ENCODE peak calls at places on chromosomes 11 and 22, in six cellular contexts. T is kidney, K is choroid plexus epithelial cell, D is K562, P is AG10803, X is Caco-2. M is an unnamed sample.

GRCh38 chr11:126102436-126102894 is 39.8 kb upstream of the CDON start:
- DNase-seq in T (no peak), X (no peak), K (peak), D (peak), P (peak), M (no peak)

GRCh38 chr11:2507212-2507901 is 62.5 kb downstream of the KCNQ1 start:
- DNase-seq in P (no peak), K (no peak), T (peak), X (no peak), D (peak), M (no peak)

GRCh38 chr11:94650756-94651155 is 83.6 kb downstream of the PIWIL4 start:
- DNase-seq in T (peak), P (peak), K (peak), X (no peak), D (no peak), M (peak)

GRCh38 chr11:117725048-117725734 is 71.8 kb downstream of the DSCAML1 start:
- DNase-seq in T (no peak), D (no peak), K (no peak), P (no peak), X (no peak), M (no peak)

GRCh38 chr11:92979176-92979575 is 9.7 kb downstream of the MTNR1B start:
- DNase-seq in T (no peak), P (peak), D (peak), X (no peak), K (peak), M (peak)

GRCh38 chr11:133198326-133198725 is 334.0 kb downstream of the OPCML start:
- DNase-seq in X (no peak), K (no peak), P (no peak), T (no peak), D (no peak), M (no peak)

GRCh38 chr11:9808943-9809342 is 145.1 kb downstream of the SWAP70 start:
- DNase-seq in X (no peak), T (no peak), K (peak), P (no peak), D (no peak), M (no peak)

GRCh38 chr11:124867700-124868099 is 2.5 kb downstream of the ROBO3 start:
- DNase-seq in P (peak), D (peak), T (peak), X (peak), K (peak), M (peak)

GRCh38 chr11:68684385-68685356 is at the start of gene GAL:
- DNase-seq in P (no peak), T (no peak), K (no peak), X (peak), D (peak), M (no peak)

GRCh38 chr11:78030429-78031325 is 7.6 kb upstream of the KCTD14 start:
- DNase-seq in T (peak), K (peak), X (no peak), D (no peak), P (peak), M (peak)

GRCh38 chr22:45069925-45070324 is 60.1 kb upstream of the PHF21B start:
- DNase-seq in K (no peak), D (no peak), T (no peak), P (no peak), X (no peak), M (peak)

GRCh38 chr11:30314625-30315024 is 8.3 kb upstream of the ARL14EP start:
- DNase-seq in K (peak), X (no peak), P (peak), D (no peak), T (no peak), M (no peak)

DNA sequence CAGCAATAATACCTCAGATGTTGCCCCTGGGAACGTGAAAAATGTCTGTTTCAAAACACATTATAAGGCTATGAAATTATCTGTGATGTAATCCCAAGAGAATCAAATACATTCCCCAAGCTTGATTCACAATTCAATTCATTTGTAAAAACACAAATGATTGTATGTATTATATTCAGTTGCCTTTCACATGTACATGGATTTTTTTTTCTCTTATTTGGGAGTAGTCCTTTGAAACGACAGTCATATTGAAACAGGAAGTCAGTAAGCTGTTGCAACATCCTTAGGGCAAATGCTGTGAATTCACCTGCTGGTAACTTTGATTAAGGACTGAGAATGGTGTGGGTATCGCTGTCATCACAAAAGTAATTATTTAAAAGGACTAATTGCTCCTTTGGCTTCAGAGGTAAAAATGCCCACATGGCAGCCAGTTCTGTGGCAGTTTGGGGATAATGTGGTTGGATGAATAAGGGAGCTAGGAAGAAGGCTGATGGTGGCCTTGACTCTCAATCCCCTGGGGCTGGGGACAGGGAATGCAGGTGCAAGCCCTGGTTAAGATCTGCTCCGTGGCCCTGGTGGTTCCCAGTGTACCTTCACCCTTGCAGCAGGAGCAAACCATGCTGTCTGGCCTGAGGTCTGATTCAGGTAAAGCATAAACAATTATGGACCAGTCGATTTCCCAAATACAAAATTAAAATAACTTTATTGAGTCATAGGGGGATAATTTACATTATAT is 13.3 kb downstream of the EHF start:
- DNase-seq in T (no peak), X (no peak), D (no peak), K (peak), P (peak), M (peak)
- TF ChIP-seq CTCF in T (no peak), X (no peak), D (no peak), K (no peak), P (no peak), M (no peak)

GRCh38 chr11:72686639-72687215 is 12.5 kb upstream of the PDE2A start:
- DNase-seq in K (peak), P (peak), D (no peak), X (no peak), T (peak), M (no peak)

GRCh38 chr11:72682238-72682872 is 8.1 kb upstream of the PDE2A start:
- DNase-seq in D (no peak), K (no peak), P (no peak), T (no peak), X (no peak), M (no peak)

GRCh38 chr11:72685560-72686480 is 11.6 kb upstream of the PDE2A start:
- DNase-seq in K (peak), X (no peak), P (peak), D (no peak), T (peak), M (no peak)

GRCh38 chr11:72683782-72684200 is 9.6 kb upstream of the PDE2A start:
- DNase-seq in K (peak), X (peak), T (peak), D (peak), P (peak), M (peak)

DNA sequence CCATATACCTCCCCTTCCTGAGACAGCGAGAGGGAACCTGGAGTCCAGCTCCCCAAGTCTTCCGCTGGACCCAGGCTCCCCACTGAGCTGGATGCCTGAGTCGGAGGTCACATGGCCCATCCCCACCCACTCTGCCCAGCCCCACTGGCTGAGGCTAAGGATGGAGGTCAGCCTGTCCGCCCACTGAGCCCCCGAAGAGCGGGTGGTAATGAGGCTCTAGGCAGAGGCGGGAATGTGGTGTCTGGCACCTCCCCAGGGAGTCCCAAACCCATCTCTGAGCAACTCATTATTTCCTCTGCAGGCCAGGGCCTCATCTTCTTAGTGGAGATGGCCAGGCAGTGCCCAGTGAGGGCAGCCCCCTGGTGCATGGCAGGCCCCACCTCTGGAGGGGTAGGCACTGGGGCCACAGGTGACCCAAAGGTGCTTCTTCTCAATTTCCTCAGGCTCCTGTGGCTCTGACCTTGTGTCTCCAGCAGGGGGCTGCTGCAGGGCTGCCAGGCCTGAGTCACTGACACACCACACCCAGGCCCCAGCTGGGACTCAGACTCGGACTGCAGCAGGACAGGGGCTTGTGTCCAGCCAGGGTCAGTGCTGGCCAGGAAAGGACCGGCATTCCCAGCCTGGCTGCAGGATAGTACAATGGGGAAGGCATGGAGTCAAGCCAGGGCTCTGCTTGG is 10.2 kb upstream of the PDE2A start:
- DNase-seq in T (peak), D (peak), P (peak), X (peak), K (peak), M (peak)
- TF ChIP-seq CTCF in T (peak), D (peak), P (peak), X (peak), K (peak), M (peak)

DNA sequence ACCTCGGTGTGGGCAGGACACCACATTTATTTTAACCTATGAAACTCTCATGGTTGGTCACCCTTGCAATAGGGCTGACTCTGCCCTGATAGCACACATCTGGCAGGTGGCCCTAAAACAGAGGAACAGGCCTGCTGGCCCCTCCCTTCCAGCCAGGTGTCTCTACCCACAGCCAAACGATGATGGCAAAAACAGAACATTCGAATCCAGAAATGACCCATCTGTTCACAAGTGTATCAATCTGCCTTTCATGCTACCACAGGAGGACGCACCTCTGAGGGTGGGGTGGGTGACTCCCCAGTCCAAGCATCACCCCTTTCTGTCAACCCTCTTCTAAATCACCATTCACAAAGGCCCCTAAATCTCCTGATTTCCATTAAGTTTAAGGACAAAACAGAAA is 118.1 kb downstream of the ETS1 start:
- DNase-seq in P (no peak), D (no peak), X (no peak), K (no peak), T (no peak), M (no peak)
- TF ChIP-seq CTCF in P (no peak), D (no peak), X (no peak), K (no peak), T (no peak), M (no peak)

GRCh38 chr11:57899378-57899777 is 124.3 kb upstream of the OR9Q1 start:
- DNase-seq in P (no peak), X (no peak), D (no peak), T (no peak), K (no peak), M (no peak)

GRCh38 chr11:57903011-57903410 is 120.7 kb upstream of the OR9Q1 start:
- DNase-seq in X (no peak), T (no peak), P (no peak), K (no peak), D (no peak), M (no peak)

GRCh38 chr11:57900315-57900714 is 123.4 kb upstream of the OR9Q1 start:
- DNase-seq in K (no peak), P (no peak), X (no peak), D (no peak), T (no peak), M (peak)

GRCh38 chr11:57901756-57902155 is 121.9 kb upstream of the OR9Q1 start:
- DNase-seq in K (no peak), P (no peak), T (no peak), X (no peak), D (peak), M (peak)

DNA sequence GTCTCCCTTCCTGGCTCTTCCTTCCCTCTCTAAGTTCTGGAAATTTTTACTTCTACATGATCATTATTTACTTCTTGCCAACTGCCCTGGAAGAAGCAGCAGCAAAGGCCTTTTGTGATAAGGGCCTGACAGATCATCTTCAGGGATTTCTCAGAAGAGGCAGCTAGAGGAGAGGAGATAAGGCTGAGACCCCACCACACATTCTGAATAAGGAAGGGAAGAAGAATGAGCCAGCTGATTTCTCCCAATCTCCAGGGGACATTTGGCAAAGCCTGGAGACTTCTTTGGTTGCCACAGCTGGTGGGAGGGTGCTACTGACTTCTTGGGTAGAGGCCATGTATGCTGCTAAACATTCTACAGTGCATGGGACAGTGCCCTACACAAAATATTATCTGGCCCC is 122.4 kb upstream of the OR9Q1 start:
- DNase-seq in P (no peak), X (no peak), D (no peak), T (no peak), K (no peak), M (no peak)
- TF ChIP-seq CTCF in P (no peak), X (no peak), D (no peak), T (no peak), K (no peak), M (no peak)